ENCODE peak calls at places on chromosomes 16 and 17, in seven cellular contexts. I is Daoy; U is activated CD4-positive, CD25-positive, alpha-beta regulatory T cell treated with anti-CD3 and anti-CD28 coated beads, Interleukin-2, amount 50 U/mL, for 72 hours; X is stimulated activated CD4-positive, alpha-beta T cell treated with anti-CD3 and anti-CD28 coated beads, TNF-alpha, amount 100 ng/mL, for 48 hours; Q is EL; K is Ammon's horn; D is T-cell. M is an unnamed sample.

GRCh38 chr17:15048381-15048780 is 216.7 kb downstream of the PMP22 start:
- DNase-seq in U (no peak), D (no peak), X (no peak), Q (no peak), I (no peak), K (no peak), M (no peak)

GRCh38 chr16:19566362-19566761 is 10.9 kb downstream of the VPS35L start:
- DNase-seq in K (no peak), D (no peak), U (no peak), X (no peak), Q (no peak), I (no peak), M (no peak)

GRCh38 chr16:81937305-81938038 is 73.8 kb downstream of the SDR42E1 start:
- DNase-seq in D (no peak), K (no peak), I (peak), Q (no peak), X (no peak), U (no peak), M (no peak)

GRCh38 chr16:66878067-66878466 is 2.2 kb upstream of the PDP2 start:
- DNase-seq in U (no peak), D (no peak), Q (peak), K (no peak), I (peak), X (peak), M (no peak)

GRCh38 chr17:73371285-73371684 is 59.5 kb upstream of the CDC42EP4 start:
- DNase-seq in X (no peak), D (no peak), I (peak), Q (peak), U (no peak), K (no peak), M (no peak)

GRCh38 chr16:83971165-83972130 is 3.4 kb downstream of the NECAB2 start:
- DNase-seq in I (no peak), U (no peak), X (no peak), D (no peak), K (no peak), Q (no peak), M (no peak)

GRCh38 chr17:76353004-76353598 is 615 bp downstream of the PRPSAP1 start:
- DNase-seq in Q (peak), K (no peak), D (no peak), X (peak), I (no peak), U (peak), M (no peak)

GRCh38 chr17:77613181-77613580 is 345.3 kb upstream of the TNRC6C start:
- DNase-seq in K (no peak), X (no peak), Q (peak), D (no peak), U (no peak), I (no peak), M (no peak)

GRCh38 chr16:22123146-22123545 is 30.8 kb downstream of the VWA3A start:
- DNase-seq in Q (no peak), U (no peak), D (no peak), K (no peak), X (no peak), I (no peak), M (no peak)

GRCh38 chr16:11399261-11399831 is 54.1 kb downstream of the RMI2 start:
- DNase-seq in K (no peak), I (no peak), Q (no peak), D (no peak), U (no peak), X (no peak), M (no peak)

GRCh38 chr17:623121-623520 is 91.5 kb downstream of the VPS53 start:
- DNase-seq in I (no peak), X (no peak), U (no peak), D (no peak), K (no peak), Q (no peak), M (no peak)

GRCh38 chr17:921161-921560 is 58.4 kb downstream of the NXN start:
- DNase-seq in I (peak), Q (no peak), D (no peak), U (no peak), K (no peak), X (no peak), M (no peak)

GRCh38 chr17:35889818-35890773 is 9.9 kb upstream of the CCL5 start:
- DNase-seq in D (no peak), X (no peak), Q (peak), I (peak), U (no peak), K (peak), M (no peak)

GRCh38 chr16:20904507-20905079 is 4.0 kb downstream of the LYRM1 start:
- DNase-seq in X (no peak), U (no peak), I (peak), Q (peak), D (peak), K (peak), M (peak)

GRCh38 chr16:4891886-4892216 is 44.6 kb downstream of the UBN1 start:
- DNase-seq in K (no peak), X (no peak), U (no peak), Q (no peak), I (peak), D (no peak), M (no peak)

GRCh38 chr16:84334058-84334457 is 34.3 kb upstream of the ATP2C2 start:
- DNase-seq in K (no peak), U (no peak), Q (no peak), X (no peak), D (no peak), I (no peak), M (no peak)

GRCh38 chr17:37841232-37841631 is 83.0 kb upstream of the TBC1D3K start:
- DNase-seq in I (no peak), K (peak), Q (no peak), D (no peak), X (no peak), U (no peak), M (no peak)

GRCh38 chr16:12545792-12546342 is 257.8 kb downstream of the CPPED1 start:
- DNase-seq in K (no peak), Q (no peak), U (no peak), X (no peak), D (no peak), I (no peak), M (no peak)

GRCh38 chr17:83096401-83097220 is 17.2 kb downstream of the METRNL start:
- DNase-seq in X (no peak), I (no peak), U (no peak), Q (no peak), K (no peak), D (no peak), M (no peak)

GRCh38 chr17:69761767-69762321 is 313.2 kb upstream of the KCNJ16 start:
- DNase-seq in D (no peak), X (no peak), I (peak), K (peak), U (no peak), Q (peak), M (no peak)

GRCh38 chr17:28662527-28662829 is 473 bp downstream of the SUPT6H start:
- DNase-seq in X (no peak), U (no peak), D (no peak), K (no peak), Q (no peak), I (no peak), M (no peak)